ENCODE peak calls at places on chromosomes 1 and 21, in eight cellular contexts. H is colonic mucosa, J is left lung, E is PC-9, I is neural progenitor cell, T is stomach, R is suprapubic skin, D is GM23338. V is an unnamed sample. For H3K4me1, the result is how much of the 10 kb centered on the place peaks cover.

GRCh38 chr1:98991127-98992003 is 13.3 kb downstream of the PLPPR5 start:
- DNase-seq in T (no peak), I (peak), D (peak), R (no peak), H (no peak), J (no peak), E (no peak), V (peak)

GRCh38 chr1:7261490-7261889 is 476.2 kb downstream of the CAMTA1 start:
- DNase-seq in J (no peak), T (no peak), D (peak), H (peak), I (peak), E (no peak), R (peak), V (no peak)

GRCh38 chr1:227225715-227226346 is 92.5 kb downstream of the CDC42BPA start:
- DNase-seq in D (no peak), H (no peak), J (no peak), E (peak), I (no peak), T (no peak), R (no peak), V (peak)

GRCh38 chr1:229253170-229253974 is 17.5 kb upstream of the RAB4A start:
- DNase-seq in T (no peak), H (no peak), R (no peak), D (peak), J (no peak), I (peak), E (no peak), V (peak)

GRCh38 chr1:217660353-217661062 is 29.4 kb downstream of the SPATA17 start:
- DNase-seq in R (no peak), T (no peak), D (peak), J (no peak), H (no peak), I (peak), E (no peak), V (peak)

GRCh38 chr1:231893400-231894102 is 267.0 kb downstream of the DISC1 start:
- DNase-seq in I (no peak), R (no peak), D (no peak), J (no peak), E (no peak), H (no peak), T (no peak), V (no peak)

GRCh38 chr1:91282695-91283420 is 121.8 kb downstream of the HFM1 start:
- DNase-seq in R (no peak), J (no peak), E (peak), I (peak), H (peak), T (peak), D (peak), V (peak)

GRCh38 chr1:18884419-18884717 is 18.0 kb downstream of the ALDH4A1 start:
- DNase-seq in E (no peak), R (no peak), H (no peak), D (no peak), T (no peak), I (no peak), J (no peak), V (no peak)

GRCh38 chr1:158390342-158390741 is 8.9 kb downstream of the OR10T2 start:
- DNase-seq in H (no peak), J (no peak), E (no peak), D (no peak), T (no peak), R (no peak), I (no peak), V (no peak)

GRCh38 chr21:34639882-34640788 is 25.2 kb upstream of the RCAN1 start:
- DNase-seq in D (no peak), I (no peak), E (peak), H (no peak), J (no peak), T (no peak), R (no peak), V (no peak)

GRCh38 chr1:204036882-204037645 is 35.9 kb upstream of the SOX13 start:
- DNase-seq in H (no peak), T (no peak), D (peak), J (no peak), R (no peak), I (no peak), E (no peak), V (no peak)

GRCh38 chr1:54407957-54408700 is 1.9 kb upstream of the SSBP3 start:
- DNase-seq in R (no peak), H (no peak), T (no peak), D (peak), J (no peak), E (peak), I (peak), V (peak)

GRCh38 chr1:16184557-16185303 is 27.7 kb downstream of the ARHGEF19 start:
- DNase-seq in D (no peak), T (no peak), I (no peak), E (peak), R (no peak), H (no peak), J (peak), V (peak)

GRCh38 chr1:159229486-159229885 is 24.8 kb downstream of the ACKR1 start:
- DNase-seq in R (no peak), H (no peak), J (no peak), I (no peak), D (no peak), T (no peak), E (no peak), V (no peak)

GRCh38 chr1:20317471-20317870 is 26.8 kb downstream of the VWA5B1 start:
- DNase-seq in T (no peak), H (no peak), E (no peak), D (no peak), R (no peak), J (no peak), I (no peak), V (no peak)

GRCh38 chr21:39377444-39378050 is 28.7 kb upstream of the HMGN1 start:
- DNase-seq in R (no peak), E (peak), H (no peak), D (peak), J (no peak), I (no peak), T (no peak), V (no peak)

GRCh38 chr1:41661428-41662060 is 177.1 kb upstream of the EDN2 start:
- DNase-seq in H (no peak), J (peak), D (peak), T (no peak), R (no peak), E (no peak), I (no peak), V (no peak)

GRCh38 chr1:223331301-223331700 is 32.7 kb downstream of the SUSD4 start:
- DNase-seq in I (peak), J (no peak), D (peak), T (no peak), E (no peak), H (no peak), R (no peak), V (no peak)

GRCh38 chr1:171172471-171172870 is 12.6 kb upstream of the FMO2 start:
- DNase-seq in T (no peak), H (no peak), E (no peak), I (no peak), J (no peak), R (no peak), D (no peak), V (no peak)

GRCh38 chr1:21124846-21125245 is 51.9 kb downstream of the EIF4G3 start:
- DNase-seq in I (no peak), D (no peak), R (no peak), J (no peak), E (no peak), T (no peak), H (no peak), V (peak)

GRCh38 chr1:1020415-1021009 is 592 bp downstream of the AGRN start:
- DNase-seq in T (no peak), H (no peak), J (no peak), E (peak), I (peak), D (peak), R (no peak), V (no peak)

GRCh38 chr1:55426156-55426555 is 211.0 kb upstream of the USP24 start:
- DNase-seq in R (no peak), D (no peak), E (no peak), T (no peak), J (no peak), H (no peak), I (no peak), V (no peak)
- H3K27ac ChIP-seq in R (no peak), D (no peak), E (no peak), T (no peak), J (no peak), H (peak), I (no peak), V (no peak)

GRCh38 chr1:2460996-2461751 is 14.9 kb upstream of the PLCH2 start:
- DNase-seq in R (no peak), J (no peak), D (no peak), T (no peak), I (no peak), H (no peak), E (no peak), V (no peak)

GRCh38 chr1:2457444-2457843 is 18.6 kb upstream of the PLCH2 start:
- DNase-seq in I (no peak), E (no peak), T (no peak), R (no peak), D (no peak), H (no peak), J (no peak), V (no peak)

GRCh38 chr1:2462819-2463218 is 13.3 kb upstream of the PLCH2 start:
- DNase-seq in D (no peak), E (no peak), T (no peak), H (no peak), I (no peak), R (no peak), J (no peak), V (no peak)

GRCh38 chr1:2460203-2460602 is 15.9 kb upstream of the PLCH2 start:
- DNase-seq in I (no peak), H (no peak), J (no peak), D (no peak), R (no peak), E (no peak), T (no peak), V (no peak)

GRCh38 chr1:2459757-2460156 is 16.3 kb upstream of the PLCH2 start:
- DNase-seq in J (no peak), H (no peak), R (no peak), D (no peak), E (peak), T (peak), I (peak), V (no peak)
- TF ChIP-seq CTCF in J (no peak), H (no peak), R (no peak), D (peak), E (no peak), T (no peak), I (peak), V (no peak)

DNA sequence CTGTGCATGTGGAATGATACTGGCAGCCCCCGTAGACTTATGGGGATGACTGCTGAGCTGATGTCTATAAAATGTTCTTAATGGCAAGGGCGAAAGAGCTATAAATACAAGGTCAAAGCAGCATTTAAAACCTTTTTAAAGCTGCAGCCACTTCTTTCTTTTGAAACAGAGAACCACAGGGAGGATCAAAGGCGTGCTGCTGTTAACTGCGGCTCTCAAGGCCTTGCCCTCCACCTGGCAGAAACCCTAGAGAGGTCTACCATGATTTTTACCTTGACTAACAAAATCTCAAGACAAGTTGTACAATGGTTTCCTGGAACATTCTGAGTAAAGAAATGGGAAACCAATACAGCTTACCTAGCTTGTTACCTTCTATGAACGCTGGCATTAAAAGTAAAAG is 89.7 kb downstream of the SLC45A1 start:
- DNase-seq in R (no peak), D (no peak), J (no peak), T (no peak), H (no peak), I (no peak), E (no peak), V (no peak)
- H3K4me1 ChIP-seq in R (half or more), D (half or more), J (half or more), T (half or more), H (under half), I (half or more), E (under half), V (under half)

DNA sequence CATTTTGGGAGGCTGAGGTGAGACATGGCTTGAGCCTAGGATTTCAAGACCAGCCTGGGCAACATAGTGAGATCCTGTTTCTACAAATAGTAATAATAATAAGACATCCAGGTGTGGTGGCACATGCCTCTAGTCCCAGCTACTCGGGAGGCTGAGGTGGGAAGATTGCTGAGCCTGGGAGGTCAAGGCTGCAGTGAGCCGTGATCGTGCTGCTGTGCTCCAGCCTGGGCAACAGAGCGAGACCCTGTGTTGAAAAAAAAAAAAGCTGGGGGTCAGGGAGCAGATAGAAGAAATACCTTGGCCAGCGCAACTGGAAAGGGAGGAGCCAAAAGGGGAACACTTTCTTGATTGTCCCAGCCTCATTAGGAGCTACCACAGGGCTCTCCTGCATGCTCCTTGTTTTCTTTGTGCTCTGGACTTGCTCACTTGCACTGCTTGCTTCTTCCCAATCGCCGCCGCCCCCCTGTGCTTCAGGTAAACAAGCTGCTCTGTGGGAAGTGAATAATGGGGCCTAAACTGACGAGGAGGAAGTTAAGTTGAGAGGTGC is 31.1 kb downstream of the PBX1 start:
- DNase-seq in J (no peak), H (no peak), T (no peak), R (no peak), D (peak), I (peak), E (no peak), V (no peak)
- H3K27ac ChIP-seq in J (peak), H (peak), T (peak), R (peak), D (peak), I (peak), E (no peak), V (no peak)